ENCODE peak calls at places on chromosomes 12 and 14, in eight cellular contexts. N is AG04450; Y is GM12878; E is cardiac muscle cell; J is CD8-positive, alpha-beta T cell; B is stomach; K is lung; D is mucosa of descending colon. U is an unnamed sample.

GRCh38 chr14:81164167-81164774 is 56.5 kb downstream of the GTF2A1 start:
- DNase-seq in N (peak; percentile 15), Y (peak; percentile 48), E (peak; percentile 62), J (peak; percentile 22), B (peak; percentile 46), K (peak; percentile 61), D (no peak), U (peak; percentile 66)

GRCh38 chr14:44113769-44114730 is 393.0 kb downstream of the FSCB start:
- DNase-seq in N (no peak), Y (no peak), E (no peak), J (no peak), B (no peak), K (no peak), D (no peak), U (no peak)

GRCh38 chr14:90510208-90510607 is 113.4 kb downstream of the CALM1 start:
- DNase-seq in N (no peak), Y (no peak), E (no peak), J (no peak), B (peak; percentile 88), K (peak; percentile 50), D (peak; percentile 80), U (no peak)

GRCh38 chr12:124564232-124564958 is 3.0 kb downstream of the NCOR2 start:
- DNase-seq in N (no peak), Y (no peak), E (peak; percentile 43), J (no peak), B (no peak), K (no peak), D (no peak), U (no peak)

GRCh38 chr12:56188786-56189335 is 422 bp downstream of the SMARCC2 start:
- DNase-seq in N (no peak), Y (no peak), E (peak; percentile 71), J (no peak), B (no peak), K (no peak), D (no peak), U (no peak)

GRCh38 chr14:96811265-96811664 is 14.1 kb downstream of the VRK1 start:
- DNase-seq in N (peak; percentile 18), Y (no peak), E (no peak), J (no peak), B (no peak), K (no peak), D (no peak), U (peak; percentile 64)

GRCh38 chr12:47686645-47687240 is 19.1 kb downstream of the RPAP3 start:
- DNase-seq in N (peak; percentile 26), Y (no peak), E (peak; percentile 57), J (no peak), B (no peak), K (no peak), D (no peak), U (peak; percentile 66)

GRCh38 chr12:101552277-101552676 is 42.5 kb upstream of the MYBPC1 start:
- DNase-seq in N (peak; percentile 51), Y (no peak), E (no peak), J (no peak), B (no peak), K (peak; percentile 52), D (no peak), U (peak; percentile 43)

GRCh38 chr14:24429395-24430142 is at the start of the genes CBLN3 and KHNYN:
- DNase-seq in N (peak; percentile 58), Y (no peak), E (peak; percentile 93), J (peak; percentile 86), B (peak; percentile 92), K (peak; percentile 90), D (peak; percentile 94), U (peak; percentile 95)

GRCh38 chr12:25929096-25929637 is 29.3 kb upstream of the RASSF8 start:
- DNase-seq in N (no peak), Y (no peak), E (no peak), J (no peak), B (no peak), K (no peak), D (no peak), U (no peak)

GRCh38 chr12:47896022-47896421 is 8.8 kb downstream of the VDR start:
- DNase-seq in N (no peak), Y (no peak), E (no peak), J (no peak), B (no peak), K (no peak), D (no peak), U (no peak)

GRCh38 chr12:663293-663871 is at the start of gene NINJ2:
- DNase-seq in N (no peak), Y (no peak), E (no peak), J (no peak), B (no peak), K (no peak), D (no peak), U (peak; percentile 16)

GRCh38 chr12:48105321-48105866 is 485 bp downstream of the SENP1 start:
- DNase-seq in N (no peak), Y (peak; percentile 38), E (no peak), J (peak; percentile 51), B (no peak), K (no peak), D (no peak), U (no peak)

GRCh38 chr12:40833818-40834217 is 141.6 kb downstream of the CNTN1 start:
- DNase-seq in N (no peak), Y (no peak), E (no peak), J (no peak), B (no peak), K (no peak), D (no peak), U (no peak)

GRCh38 chr14:98909251-98909944 is 362.6 kb downstream of the BCL11B start:
- DNase-seq in N (no peak), Y (no peak), E (no peak), J (no peak), B (no peak), K (no peak), D (no peak), U (peak; percentile 3)

GRCh38 chr12:9214536-9214935 is 6.3 kb upstream of the PZP start:
- DNase-seq in N (no peak), Y (no peak), E (no peak), J (no peak), B (no peak), K (no peak), D (no peak), U (no peak)

GRCh38 chr14:95573313-95573712 is 38.5 kb downstream of the GLRX5 start:
- DNase-seq in N (no peak), Y (no peak), E (no peak), J (no peak), B (no peak), K (no peak), D (no peak), U (no peak)

GRCh38 chr12:74903522-74903921 is 306.1 kb downstream of the KCNC2 start:
- DNase-seq in N (no peak), Y (no peak), E (no peak), J (no peak), B (no peak), K (no peak), D (no peak), U (no peak)

GRCh38 chr14:51337520-51337919 is 97.5 kb downstream of the TMX1 start:
- DNase-seq in N (no peak), Y (no peak), E (no peak), J (no peak), B (no peak), K (no peak), D (no peak), U (no peak)

GRCh38 chr12:31590730-31591307 is at the start of gene DENND5B:
- DNase-seq in N (no peak), Y (no peak), E (peak; percentile 94), J (peak; percentile 11), B (peak; percentile 73), K (peak; percentile 55), D (peak; percentile 78), U (peak; percentile 62)

GRCh38 chr12:47361389-47362031 is 281.8 kb upstream of the AMIGO2 start:
- DNase-seq in N (no peak), Y (no peak), E (no peak), J (peak; percentile 48), B (no peak), K (no peak), D (peak; percentile 40), U (no peak)

GRCh38 chr12:112413846-112414625 is 4.6 kb upstream of the RPL6 start:
- DNase-seq in N (no peak), Y (no peak), E (no peak), J (no peak), B (no peak), K (no peak), D (no peak), U (no peak)
- H3K4me3 ChIP-seq in N (no peak overlapping the region), Y (no peak overlapping the region), E (no peak overlapping the region), J (no peak overlapping the region), B (no peak overlapping the region), K (no peak overlapping the region), D (no peak overlapping the region), U (no peak overlapping the region)

GRCh38 chr12:119153477-119154434 is 25.0 kb upstream of the HSPB8 start:
- DNase-seq in N (no peak), Y (no peak), E (peak; percentile 78), J (no peak), B (peak; percentile 72), K (peak; percentile 77), D (no peak), U (peak; percentile 17)
- TF ChIP-seq CTCF in N (no peak), Y (no peak), E (no peak), J (no peak), B (no peak), K (no peak), D (no peak), U (no peak)

GRCh38 chr12:108832730-108833354 is 24.5 kb downstream of the SSH1 start:
- DNase-seq in N (peak; percentile 84), Y (no peak), E (peak; percentile 39), J (no peak), B (no peak), K (no peak), D (no peak), U (peak; percentile 97)

GRCh38 chr12:108833757-108834472 is 23.5 kb downstream of the SSH1 start:
- DNase-seq in N (no peak), Y (no peak), E (no peak), J (no peak), B (no peak), K (no peak), D (no peak), U (peak; percentile 95)

GRCh38 chr12:108832208-108832607 is 25.2 kb downstream of the SSH1 start:
- DNase-seq in N (no peak), Y (no peak), E (no peak), J (no peak), B (no peak), K (no peak), D (no peak), U (no peak)

GRCh38 chr12:108831309-108831991 is 25.9 kb downstream of the SSH1 start:
- DNase-seq in N (no peak), Y (peak; percentile 87), E (no peak), J (no peak), B (no peak), K (no peak), D (no peak), U (no peak)

DNA sequence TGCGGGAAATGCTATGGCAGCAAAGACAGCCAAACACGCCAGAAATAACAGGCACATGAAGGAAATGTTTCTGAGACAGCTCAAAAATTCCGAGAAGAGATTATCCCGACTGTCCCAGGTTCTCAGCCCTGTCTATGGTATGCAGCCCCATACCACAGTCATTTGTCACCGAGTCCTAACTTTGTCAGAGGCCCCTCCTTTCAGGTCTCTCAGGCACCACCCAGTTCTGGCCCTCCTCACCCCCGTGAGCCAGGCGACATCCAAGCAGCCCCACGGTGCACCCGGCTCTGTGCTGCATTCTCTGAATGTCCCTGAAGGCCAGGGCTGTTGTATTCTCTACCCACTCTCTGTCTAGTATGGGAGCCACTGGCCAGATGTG is 24.0 kb downstream of the SSH1 start:
- DNase-seq in N (no peak), Y (no peak), E (peak; percentile 49), J (no peak), B (no peak), K (no peak), D (no peak), U (peak; percentile 97)
- H3K4me3 ChIP-seq in N (peak overlapping the region; percentile 33), Y (no peak overlapping the region), E (no peak overlapping the region), J (no peak overlapping the region), B (no peak overlapping the region), K (no peak overlapping the region), D (no peak overlapping the region), U (peak overlapping the region; percentile 40)

GRCh38 chr12:21527451-21528180 is 1.5 kb downstream of the SPX start:
- DNase-seq in N (no peak), Y (peak; percentile 27), E (peak; percentile 83), J (peak; percentile 59), B (peak; percentile 56), K (peak; percentile 38), D (peak; percentile 54), U (peak; percentile 38)
- TF ChIP-seq CTCF in N (no peak), Y (no peak), E (no peak), J (no peak), B (no peak), K (no peak), D (no peak), U (no peak)

U was measured in AG10803.